ENCODE peak calls at places on chromosomes 12 and 14, in eight cellular contexts. L is Peyer's patch, T is HCT116, Y is heart left ventricle, U is lower leg skin, M is stomach, P is gastrocnemius medialis, O is right lobe of liver. K is an unnamed sample.

GRCh38 chr14:105091335-105092123 is 26.3 kb upstream of the GPR132 start:
- DNase-seq in L (peak), T (peak), Y (peak), U (peak), M (peak), P (no peak), O (peak), K (peak)

GRCh38 chr12:81759215-81759991 is at the start of gene PPFIA2:
- DNase-seq in L (peak), T (no peak), Y (peak), U (no peak), M (no peak), P (peak), O (peak), K (peak)

GRCh38 chr14:66884149-66884548 is 305.1 kb upstream of the GARIN2 start:
- DNase-seq in L (no peak), T (no peak), Y (no peak), U (no peak), M (no peak), P (no peak), O (no peak), K (no peak)

GRCh38 chr14:52405314-52405713 is 91.2 kb downstream of the PTGER2 start:
- DNase-seq in L (no peak), T (no peak), Y (no peak), U (no peak), M (no peak), P (no peak), O (no peak), K (no peak)

GRCh38 chr14:61326847-61327246 is 5.5 kb downstream of the PRKCH start:
- DNase-seq in L (peak), T (no peak), Y (peak), U (peak), M (peak), P (peak), O (peak), K (peak)

GRCh38 chr12:30816742-30817465 is 62.2 kb upstream of the CAPRIN2 start:
- DNase-seq in L (no peak), T (no peak), Y (no peak), U (peak), M (no peak), P (no peak), O (no peak), K (no peak)

GRCh38 chr12:43208627-43209026 is 343.4 kb downstream of the ADAMTS20 start:
- DNase-seq in L (no peak), T (no peak), Y (peak), U (no peak), M (no peak), P (peak), O (no peak), K (no peak)

GRCh38 chr14:76644875-76645518 is 116.3 kb upstream of the VASH1 start:
- DNase-seq in L (peak), T (peak), Y (peak), U (peak), M (no peak), P (no peak), O (peak), K (peak)

GRCh38 chr12:82299617-82300016 is 58.6 kb downstream of the CCDC59 start:
- DNase-seq in L (no peak), T (no peak), Y (no peak), U (no peak), M (no peak), P (no peak), O (no peak), K (no peak)

GRCh38 chr14:55610717-55611370 is 30.8 kb downstream of the KTN1 start:
- DNase-seq in L (no peak), T (no peak), Y (no peak), U (no peak), M (no peak), P (peak), O (no peak), K (no peak)

GRCh38 chr12:32874083-32874482 is 22.5 kb downstream of the PKP2 start:
- DNase-seq in L (no peak), T (no peak), Y (no peak), U (no peak), M (no peak), P (no peak), O (no peak), K (no peak)

GRCh38 chr12:127620956-127621355 is 646.0 kb upstream of the TMEM132C start:
- DNase-seq in L (no peak), T (no peak), Y (no peak), U (no peak), M (no peak), P (no peak), O (no peak), K (no peak)

GRCh38 chr12:117333331-117334000 is 28.0 kb downstream of the NOS1 start:
- DNase-seq in L (no peak), T (no peak), Y (no peak), U (no peak), M (no peak), P (no peak), O (no peak), K (no peak)

GRCh38 chr12:47094804-47095203 is 15.0 kb upstream of the AMIGO2 start:
- DNase-seq in L (no peak), T (no peak), Y (no peak), U (no peak), M (no peak), P (no peak), O (no peak), K (no peak)

GRCh38 chr12:79547735-79548347 is 142.9 kb downstream of the PAWR start:
- DNase-seq in L (peak), T (peak), Y (peak), U (no peak), M (no peak), P (no peak), O (no peak), K (peak)

GRCh38 chr12:188910-189621 is 24.9 kb downstream of the SLC6A12 start:
- DNase-seq in L (peak), T (no peak), Y (peak), U (no peak), M (peak), P (no peak), O (peak), K (peak)

GRCh38 chr14:105021656-105022275 is 883 bp upstream of the CDCA4 start:
- DNase-seq in L (peak), T (peak), Y (no peak), U (no peak), M (peak), P (no peak), O (peak), K (peak)

GRCh38 chr12:109277899-109278762 is 31.0 kb downstream of the FOXN4 start:
- DNase-seq in L (no peak), T (no peak), Y (no peak), U (no peak), M (no peak), P (peak), O (no peak), K (peak)

GRCh38 chr14:23079716-23080115 is 15.2 kb downstream of the ACIN1 start:
- DNase-seq in L (no peak), T (no peak), Y (no peak), U (no peak), M (no peak), P (no peak), O (no peak), K (no peak)
- TF ChIP-seq POLR2A in L (no peak), T (no peak), Y (no peak), U (no peak), M (no peak), P (no peak), O (no peak), K (no peak)

DNA sequence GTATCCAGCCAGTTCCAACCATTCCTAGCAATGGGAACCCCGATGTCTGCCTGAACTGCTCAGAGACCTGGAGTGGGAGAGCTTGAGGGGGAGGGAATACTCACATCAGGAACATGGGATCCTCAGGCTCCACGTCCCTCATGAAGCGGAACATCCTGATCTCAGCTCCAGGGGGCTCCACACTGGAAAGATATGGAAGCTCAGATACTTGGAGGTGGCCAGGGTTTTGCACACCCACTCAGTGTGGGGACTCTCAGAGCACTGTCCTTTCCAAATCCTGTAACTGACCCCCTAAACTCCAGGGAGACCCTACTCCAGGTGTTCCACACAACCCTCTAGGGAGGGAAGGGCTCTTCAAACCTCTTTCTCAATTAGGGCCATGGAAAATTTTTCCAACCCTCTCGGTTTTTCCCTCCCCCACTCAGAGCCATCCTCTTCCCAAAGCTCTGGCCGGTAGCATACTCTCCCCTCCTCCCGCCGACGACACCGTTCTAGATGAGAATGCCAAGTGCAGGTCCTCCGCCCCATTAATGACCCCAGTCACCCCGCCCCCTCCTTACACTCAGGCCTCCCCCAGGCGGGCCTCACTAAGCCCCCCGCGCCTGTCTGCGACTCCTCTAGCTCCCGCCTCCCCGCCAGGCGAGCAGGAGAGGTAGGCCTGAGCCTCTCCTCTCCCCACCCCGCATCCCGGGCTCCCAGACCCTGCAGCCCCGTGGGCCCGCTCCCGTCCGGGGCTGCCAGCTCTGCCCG is 585 bp downstream of the MLF2 start:
- DNase-seq in L (peak), T (no peak), Y (peak), U (peak), M (no peak), P (peak), O (no peak), K (peak)
- TF ChIP-seq CTCF in L (no peak), T (peak), Y (no peak), U (no peak), M (no peak), P (no peak), O (peak), K (peak)

GRCh38 chr12:13101854-13102375 is 1.6 kb downstream of the GSG1 start:
- DNase-seq in L (peak), T (no peak), Y (no peak), U (no peak), M (no peak), P (no peak), O (no peak), K (no peak)

GRCh38 chr12:13099910-13100609 is 3.4 kb downstream of the GSG1 start:
- DNase-seq in L (no peak), T (no peak), Y (no peak), U (no peak), M (no peak), P (no peak), O (no peak), K (no peak)

GRCh38 chr12:13100610-13100881 is 2.9 kb downstream of the GSG1 start:
- DNase-seq in L (no peak), T (no peak), Y (no peak), U (no peak), M (no peak), P (no peak), O (no peak), K (no peak)

GRCh38 chr12:13102481-13103195 is 829 bp downstream of the GSG1 start:
- DNase-seq in L (no peak), T (no peak), Y (no peak), U (no peak), M (no peak), P (no peak), O (no peak), K (no peak)

GRCh38 chr12:13100882-13101769 is 2.3 kb downstream of the GSG1 start:
- DNase-seq in L (peak), T (peak), Y (peak), U (peak), M (peak), P (peak), O (peak), K (peak)
- TF ChIP-seq POLR2A in L (peak), T (no peak), Y (peak), U (no peak), M (no peak), P (peak), O (no peak), K (no peak)

GRCh38 chr12:41106315-41106714 is 81.8 kb upstream of the PDZRN4 start:
- DNase-seq in L (no peak), T (no peak), Y (no peak), U (no peak), M (no peak), P (no peak), O (no peak), K (no peak)

GRCh38 chr12:41112903-41113302 is 75.2 kb upstream of the PDZRN4 start:
- DNase-seq in L (no peak), T (no peak), Y (no peak), U (no peak), M (no peak), P (no peak), O (no peak), K (no peak)

GRCh38 chr12:41103614-41104013 is 84.5 kb upstream of the PDZRN4 start:
- DNase-seq in L (no peak), T (no peak), Y (no peak), U (no peak), M (no peak), P (no peak), O (no peak), K (no peak)

GRCh38 chr12:41108032-41108431 is 80.1 kb upstream of the PDZRN4 start:
- DNase-seq in L (no peak), T (no peak), Y (no peak), U (no peak), M (no peak), P (peak), O (no peak), K (peak)
- TF ChIP-seq CTCF in L (no peak), T (no peak), Y (no peak), U (no peak), M (no peak), P (no peak), O (no peak), K (no peak)

GRCh38 chr14:75063491-75064204 is at the start of gene ACYP1:
- DNase-seq in L (peak), T (peak), Y (peak), U (peak), M (peak), P (peak), O (peak), K (peak)
- TF ChIP-seq POLR2A in L (no peak), T (peak), Y (no peak), U (no peak), M (no peak), P (no peak), O (no peak), K (no peak)

DNA sequence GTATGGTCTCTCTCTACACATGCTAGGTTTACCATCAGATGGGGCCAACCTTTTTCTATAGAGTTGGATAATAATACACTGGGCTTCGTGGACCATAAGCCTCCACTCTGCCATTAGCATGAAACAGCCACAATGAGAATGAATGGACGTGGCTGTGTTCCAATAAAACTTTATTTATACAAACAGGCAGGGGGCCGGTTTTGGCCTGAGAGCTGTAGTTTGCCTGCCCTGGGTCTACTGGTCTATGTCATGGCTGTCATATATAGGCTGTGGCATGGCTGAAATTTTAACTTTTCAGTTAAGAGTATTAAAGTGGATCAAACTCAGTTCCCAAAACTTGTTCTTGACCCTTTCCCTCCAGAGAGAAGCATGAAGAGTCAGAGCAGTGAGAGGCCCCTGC is 120.3 kb upstream of the MYL2 start:
- DNase-seq in L (no peak), T (no peak), Y (no peak), U (no peak), M (no peak), P (no peak), O (no peak), K (no peak)
- TF ChIP-seq CTCF in L (no peak), T (no peak), Y (no peak), U (no peak), M (no peak), P (no peak), O (no peak), K (no peak)

DNA sequence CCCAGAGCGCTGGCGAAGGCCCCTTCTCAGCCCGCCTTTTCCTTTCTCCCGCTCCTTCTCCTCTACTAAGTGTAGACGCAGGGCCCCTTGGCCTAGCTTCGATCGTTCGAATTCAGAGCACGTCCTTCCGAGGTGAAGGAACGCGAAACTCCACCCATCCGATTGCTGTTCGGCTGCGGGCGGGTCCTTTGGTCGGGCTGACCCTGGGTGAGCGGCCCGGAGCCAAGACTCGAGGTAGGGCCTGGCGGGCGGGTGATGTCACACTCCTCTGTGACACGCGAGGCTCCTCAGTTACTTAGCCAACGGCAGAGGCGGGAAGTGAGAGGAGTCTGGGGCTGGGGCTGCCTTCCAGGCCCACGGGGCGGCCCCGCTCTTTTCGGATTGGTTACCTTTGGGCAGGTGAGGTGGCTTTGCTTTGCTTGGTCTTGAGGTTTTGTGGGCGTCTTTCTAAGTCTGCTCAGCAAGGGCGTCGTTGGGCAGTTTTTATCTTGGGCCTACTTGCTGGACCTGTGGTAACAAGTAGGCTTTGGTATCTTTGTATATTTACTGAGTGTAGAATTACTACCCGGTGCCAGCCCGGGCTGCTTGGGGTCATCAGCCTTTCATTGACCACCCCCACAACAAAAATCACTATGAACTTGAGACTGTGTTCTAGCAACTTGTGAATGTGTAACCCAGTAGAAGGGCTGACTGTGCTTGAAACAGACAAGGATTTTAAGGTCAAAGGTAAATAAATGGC is 694 bp downstream of the TMBIM6 start:
- DNase-seq in L (peak), T (peak), Y (peak), U (peak), M (peak), P (peak), O (peak), K (peak)
- TF ChIP-seq POLR2A in L (peak), T (no peak), Y (no peak), U (no peak), M (no peak), P (no peak), O (no peak), K (no peak)

GRCh38 chr14:71538288-71538687 is 393.9 kb upstream of the RGS6 start:
- DNase-seq in L (no peak), T (no peak), Y (no peak), U (no peak), M (no peak), P (no peak), O (no peak), K (no peak)
- TF ChIP-seq CTCF in L (no peak), T (no peak), Y (no peak), U (no peak), M (no peak), P (no peak), O (no peak), K (no peak)

K was measured in testis.